ENCODE peak calls at places on chromosomes 6 and 20, in five cellular contexts. Y is H1, C is K562, E is GM12878, K is HepG2. S is an unnamed sample.

GRCh38 chr6:31574106-31575061 is 981 bp upstream of the TNF start:
- DNase-seq in C (no peak), K (no peak), E (no peak), Y (no peak), S (no peak)

GRCh38 chr6:146087386-146087785 is 58.5 kb downstream of the GRM1 start:
- DNase-seq in Y (no peak), E (no peak), C (no peak), K (no peak), S (no peak)

GRCh38 chr20:24958506-24959385 is 9.7 kb downstream of the CST7 start:
- DNase-seq in Y (no peak), E (no peak), C (no peak), K (no peak), S (no peak)

GRCh38 chr6:35552285-35552917 is 39.7 kb upstream of the TULP1 start:
- DNase-seq in E (peak; percentile 15), Y (peak; percentile 36), C (peak; percentile 83), K (peak; percentile 40), S (peak; percentile 79)

GRCh38 chr6:116011520-116011919 is 49.2 kb downstream of the FRK start:
- DNase-seq in K (no peak), E (peak; percentile 89), Y (no peak), C (no peak), S (no peak)

GRCh38 chr20:35515949-35516645 is 13.4 kb downstream of the C20orf173 start:
- DNase-seq in K (no peak), Y (no peak), C (no peak), E (no peak), S (no peak)

GRCh38 chr6:168299541-168300511 is 19.8 kb downstream of the DACT2 start:
- DNase-seq in E (no peak), Y (no peak), C (no peak), K (no peak), S (no peak)

GRCh38 chr20:10111144-10111771 is 76.5 kb downstream of the ANKEF1 start:
- DNase-seq in E (no peak), K (peak; percentile 15), C (no peak), Y (no peak), S (no peak)

GRCh38 chr6:98039443-98039842 is 756.4 kb upstream of the MMS22L start:
- DNase-seq in Y (no peak), C (no peak), K (no peak), E (no peak), S (peak; percentile 64)

GRCh38 chr20:37810027-37810426 is 92.9 kb upstream of the VSTM2L start:
- DNase-seq in K (no peak), C (no peak), E (no peak), Y (no peak), S (no peak)

GRCh38 chr20:63626424-63627128 is at the start of gene GMEB2:
- DNase-seq in E (no peak), Y (no peak), K (peak; percentile 69), C (peak; percentile 88), S (peak; percentile 75)

GRCh38 chr20:7248392-7248992 is 481.0 kb downstream of the BMP2 start:
- DNase-seq in C (no peak), Y (no peak), K (no peak), E (no peak), S (no peak)

GRCh38 chr6:109445382-109445781 is 4.9 kb downstream of the SMPD2 start:
- DNase-seq in Y (no peak), C (peak; percentile 30), K (no peak), E (no peak), S (no peak)

GRCh38 chr6:134046054-134046453 is 6.4 kb downstream of the SLC2A12 start:
- DNase-seq in K (no peak), E (no peak), C (no peak), Y (no peak), S (no peak)

GRCh38 chr6:93407186-93407585 is 12.2 kb downstream of the EPHA7 start:
- DNase-seq in K (no peak), C (no peak), Y (no peak), E (no peak), S (no peak)

GRCh38 chr6:90790696-90791095 is 203.8 kb upstream of the MAP3K7 start:
- DNase-seq in C (no peak), Y (no peak), K (no peak), E (no peak), S (no peak)

GRCh38 chr6:90284236-90284744 is 12.4 kb downstream of the BACH2 start:
- DNase-seq in E (no peak), Y (no peak), C (peak; percentile 29), K (no peak), S (peak; percentile 76)

GRCh38 chr20:13333793-13334192 is 112.7 kb downstream of the ISM1 start:
- DNase-seq in C (no peak), K (no peak), Y (no peak), E (no peak), S (no peak)

GRCh38 chr20:44171775-44172571 is 15.0 kb downstream of the JPH2 start:
- DNase-seq in E (no peak), C (no peak), Y (no peak), K (no peak), S (no peak)

GRCh38 chr20:42277203-42277602 is 659.0 kb upstream of the CHD6 start:
- DNase-seq in C (no peak), Y (no peak), K (no peak), E (no peak), S (no peak)

GRCh38 chr6:43436577-43437282 is 9.4 kb downstream of the ABCC10 start:
- DNase-seq in K (peak; percentile 97), E (no peak), Y (no peak), C (peak; percentile 53), S (no peak)

GRCh38 chr6:5851261-5851757 is 155.4 kb downstream of the NRN1 start:
- DNase-seq in K (no peak), E (no peak), Y (peak; percentile 38), C (peak; percentile 58), S (peak; percentile 91)

GRCh38 chr6:158642805-158643489 is 1.6 kb downstream of the DYNLT1 start:
- DNase-seq in K (no peak), E (no peak), C (no peak), Y (no peak), S (no peak)

GRCh38 chr20:60062431-60063336 is 104.5 kb downstream of the CDH26 start:
- DNase-seq in C (no peak), Y (no peak), E (no peak), K (no peak), S (no peak)

GRCh38 chr6:83976871-83977270 is 56.7 kb upstream of the MRAP2 start:
- DNase-seq in E (no peak), K (no peak), Y (no peak), C (peak; percentile 27), S (no peak)

GRCh38 chr6:163759542-163759941 is 345.0 kb downstream of the QKI start:
- DNase-seq in K (no peak), E (no peak), C (no peak), Y (no peak), S (no peak)

GRCh38 chr6:136571065-136571464 is 20.8 kb upstream of the MAP7 start:
- DNase-seq in K (no peak), E (no peak), Y (no peak), C (no peak), S (peak; percentile 26)

GRCh38 chr6:71034578-71034977 is 77.7 kb upstream of the B3GAT2 start:
- DNase-seq in Y (no peak), E (no peak), K (no peak), C (no peak), S (no peak)

GRCh38 chr6:73180718-73181619 is 44.3 kb downstream of the KHDC1L start:
- DNase-seq in K (peak; percentile 39), C (peak; percentile 30), E (peak; percentile 53), Y (no peak), S (peak; percentile 61)

GRCh38 chr6:139473731-139474130 is 99.3 kb upstream of the CITED2 start:
- DNase-seq in K (no peak), C (no peak), Y (no peak), E (no peak), S (no peak)

GRCh38 chr20:57588596-57588995 is 27.7 kb downstream of the PCK1 start:
- DNase-seq in E (no peak), Y (no peak), K (no peak), C (no peak), S (no peak)

GRCh38 chr6:54335871-54336270 is 27.6 kb downstream of the TINAG start:
- DNase-seq in Y (no peak), K (peak; percentile 1), E (no peak), C (no peak), S (peak; percentile 34)

GRCh38 chr20:63053430-63054102 is 46.8 kb upstream of the BHLHE23 start:
- DNase-seq in Y (no peak), E (no peak), C (no peak), K (no peak), S (no peak)

GRCh38 chr6:68427630-68428029 is 207.5 kb upstream of the ADGRB3 start:
- DNase-seq in Y (no peak), K (no peak), C (no peak), E (no peak), S (no peak)

GRCh38 chr6:108627692-108628565 is 67.2 kb downstream of the FOXO3 start:
- DNase-seq in C (no peak), E (no peak), Y (no peak), K (no peak), S (no peak)

GRCh38 chr6:46757206-46757564 is 10.5 kb downstream of the ANKRD66 start:
- DNase-seq in Y (no peak), C (no peak), K (no peak), E (no peak), S (no peak)

GRCh38 chr20:63178445-63178818 is 37.5 kb downstream of the YTHDF1 start:
- DNase-seq in C (no peak), Y (no peak), K (no peak), E (no peak), S (peak; percentile 89)

GRCh38 chr20:21615617-21616080 is 89.8 kb upstream of the PAX1 start:
- DNase-seq in E (no peak), K (peak; percentile 66), C (peak; percentile 49), Y (peak; percentile 34), S (peak; percentile 81)

GRCh38 chr6:45590751-45591184 is 213.0 kb upstream of the SUPT3H start:
- DNase-seq in C (no peak), E (no peak), K (no peak), Y (no peak), S (no peak)
- TF ChIP-seq CREB1 in C (no peak), E (no peak), K (no peak), Y (no peak), S (no peak)

GRCh38 chr20:32415494-32415893 is 57.4 kb downstream of the ASXL1 start:
- DNase-seq in Y (no peak), E (no peak), C (no peak), K (no peak), S (peak; percentile 23)

GRCh38 chr20:32418376-32418775 is 60.2 kb downstream of the ASXL1 start:
- DNase-seq in Y (no peak), C (no peak), E (no peak), K (no peak), S (no peak)

GRCh38 chr20:32416206-32416605 is 58.1 kb downstream of the ASXL1 start:
- DNase-seq in C (no peak), K (no peak), E (no peak), Y (no peak), S (no peak)

GRCh38 chr20:32421290-32421689 is 63.2 kb downstream of the ASXL1 start:
- DNase-seq in E (no peak), K (no peak), Y (no peak), C (no peak), S (no peak)
- H4K20me1 ChIP-seq in E (no peaks in the 10 kb centered on the region), K (peaks cover 53% of the 10 kb centered on the region), Y (no peaks in the 10 kb centered on the region), C (no peaks in the 10 kb centered on the region), S (peaks cover 6% of the 10 kb centered on the region)

GRCh38 chr6:81892911-81893310 is 140.4 kb upstream of the TENT5A start:
- DNase-seq in Y (no peak), E (no peak), C (no peak), K (no peak), S (no peak)
- TF ChIP-seq CREB1 in Y (no peak), E (no peak), C (no peak), K (no peak), S (no peak)

GRCh38 chr20:17671051-17671450 is 11.0 kb downstream of the RRBP1 start:
- DNase-seq in K (no peak), Y (no peak), C (no peak), E (no peak), S (no peak)
- H4K20me1 ChIP-seq in K (peaks cover 99% of the 10 kb centered on the region), Y (peaks cover 6% of the 10 kb centered on the region), C (no peaks in the 10 kb centered on the region), E (no peaks in the 10 kb centered on the region), S (peaks cover 33% of the 10 kb centered on the region)